ENCODE peak calls at places on chromosomes 1 and 21, in ten cellular contexts. P is GM20000; W is NCI-H510A; R is HFF-Myc; N is activated CD4-positive, alpha-beta T cell treated with anti-CD3 and anti-CD28 coated beads for 1 hour; M is progenitor cell of endocrine pancreas; X is uterus; S is COLO829; U is T-helper 2 cell; D is epithelial cell of esophagus. H is an unnamed sample.

GRCh38 chr21:26815197-26815596 is 30.0 kb downstream of the ADAMTS1 start:
- DNase-seq in P (no peak), W (no peak), R (no peak), N (no peak), M (no peak), X (no peak), S (no peak), U (no peak), D (no peak), H (no peak)

GRCh38 chr1:162565460-162565859 is 3.9 kb downstream of the UAP1 start:
- DNase-seq in P (peak), W (no peak), R (no peak), N (no peak), M (no peak), X (no peak), S (no peak), U (no peak), D (no peak), H (no peak)

GRCh38 chr1:103459385-103459784 is 66.1 kb upstream of the RNPC3 start:
- DNase-seq in P (no peak), W (no peak), R (no peak), N (no peak), M (no peak), X (no peak), S (peak), U (no peak), D (peak), H (peak)

GRCh38 chr1:40404670-40405462 is 31.3 kb downstream of the SMAP2 start:
- DNase-seq in P (no peak), W (peak), R (peak), N (no peak), M (no peak), X (peak), S (peak), U (peak), D (peak), H (peak)

GRCh38 chr1:101330427-101331130 is 93.8 kb downstream of the S1PR1 start:
- DNase-seq in P (no peak), W (no peak), R (no peak), N (no peak), M (no peak), X (no peak), S (no peak), U (no peak), D (no peak), H (no peak)

GRCh38 chr1:219066631-219067349 is 106.9 kb upstream of the LYPLAL1 start:
- DNase-seq in P (no peak), W (no peak), R (peak), N (no peak), M (no peak), X (peak), S (peak), U (no peak), D (peak), H (peak)

GRCh38 chr21:35352066-35352770 is 303.1 kb upstream of the RUNX1 start:
- DNase-seq in P (no peak), W (no peak), R (no peak), N (no peak), M (no peak), X (no peak), S (no peak), U (no peak), D (peak), H (peak)

GRCh38 chr1:230176871-230177411 is 109.9 kb downstream of the GALNT2 start:
- DNase-seq in P (no peak), W (peak), R (no peak), N (no peak), M (no peak), X (peak), S (no peak), U (no peak), D (no peak), H (peak)

GRCh38 chr21:34625194-34625593 is 10.3 kb upstream of the RCAN1 start:
- DNase-seq in P (no peak), W (no peak), R (no peak), N (no peak), M (no peak), X (no peak), S (no peak), U (no peak), D (no peak), H (no peak)

GRCh38 chr21:41927727-41928409 is 25.9 kb downstream of the C2CD2 start:
- DNase-seq in P (peak), W (no peak), R (no peak), N (no peak), M (no peak), X (no peak), S (peak), U (no peak), D (no peak), H (no peak)

GRCh38 chr21:35697321-35697808 is 363.0 kb downstream of the SETD4 start:
- DNase-seq in P (no peak), W (peak), R (peak), N (no peak), M (no peak), X (no peak), S (no peak), U (no peak), D (peak), H (peak)

GRCh38 chr1:205507896-205508714 is 3.6 kb downstream of the CDK18 start:
- DNase-seq in P (no peak), W (no peak), R (no peak), N (no peak), M (no peak), X (no peak), S (no peak), U (no peak), D (no peak), H (no peak)

GRCh38 chr1:43978551-43979260 is at the start of gene B4GALT2:
- DNase-seq in P (peak), W (peak), R (no peak), N (no peak), M (peak), X (peak), S (no peak), U (peak), D (peak), H (peak)

GRCh38 chr1:238606896-238607295 is 716.2 kb upstream of the ZP4 start:
- DNase-seq in P (no peak), W (no peak), R (no peak), N (no peak), M (no peak), X (no peak), S (peak), U (no peak), D (peak), H (peak)

GRCh38 chr1:156675715-156676311 is 1.4 kb downstream of the NES start:
- DNase-seq in P (no peak), W (no peak), R (no peak), N (no peak), M (no peak), X (peak), S (no peak), U (no peak), D (no peak), H (peak)

GRCh38 chr1:219438386-219438785 is 174.5 kb downstream of the ZC3H11B start:
- DNase-seq in P (no peak), W (no peak), R (no peak), N (no peak), M (no peak), X (no peak), S (no peak), U (no peak), D (no peak), H (no peak)

GRCh38 chr1:26571381-26571780 is 41.8 kb downstream of the RPS6KA1 start:
- DNase-seq in P (no peak), W (no peak), R (no peak), N (no peak), M (no peak), X (no peak), S (no peak), U (no peak), D (no peak), H (no peak)

GRCh38 chr1:43653339-43653738 is 3.4 kb downstream of the KDM4A start:
- DNase-seq in P (no peak), W (no peak), R (peak), N (no peak), M (no peak), X (no peak), S (no peak), U (no peak), D (peak), H (peak)

GRCh38 chr1:4118746-4119515 is 218.9 kb upstream of the C1orf174 start:
- DNase-seq in P (no peak), W (no peak), R (no peak), N (no peak), M (no peak), X (no peak), S (no peak), U (no peak), D (no peak), H (no peak)

GRCh38 chr1:98046031-98046641 is 125.3 kb upstream of the DPYD start:
- DNase-seq in P (peak), W (peak), R (no peak), N (no peak), M (no peak), X (no peak), S (no peak), U (no peak), D (peak), H (peak)